ENCODE peak calls at places on chromosomes 4 and X, in four cellular contexts. D is CD8-positive, alpha-beta T cell; A is sigmoid colon; O is right cardiac atrium. G is an unnamed sample. For H3K4me1, the result is how much of the 10 kb centered on the place peaks cover.

GRCh38 chrX:129739591-129739990 is 812 bp downstream of the XPNPEP2 start:
- DNase-seq in A (peak), D (no peak), O (no peak), G (no peak)

GRCh38 chr4:152079543-152080293 is 318.9 kb upstream of the GATB start:
- DNase-seq in A (no peak), O (no peak), D (peak), G (no peak)

GRCh38 chrX:6460893-6461490 is 73.9 kb downstream of the VCX3A start:
- DNase-seq in D (no peak), O (no peak), A (no peak), G (no peak)

GRCh38 chr4:128107766-128108165 is 46.7 kb downstream of the LARP1B start:
- DNase-seq in A (no peak), O (no peak), D (no peak), G (no peak)

GRCh38 chr4:88147799-88148217 is 10.6 kb downstream of the ABCG2 start:
- DNase-seq in D (no peak), A (no peak), O (no peak), G (no peak)

GRCh38 chr4:147950261-147950660 is 218.4 kb downstream of the ARHGAP10 start:
- DNase-seq in D (no peak), A (no peak), O (no peak), G (no peak)

GRCh38 chr4:157271166-157271869 is 50.8 kb downstream of the GRIA2 start:
- DNase-seq in A (no peak), O (no peak), D (no peak), G (no peak)

GRCh38 chr4:102535398-102536082 is 34.4 kb downstream of the NFKB1 start:
- DNase-seq in D (no peak), A (no peak), O (no peak), G (peak)

GRCh38 chr4:185341841-185342240 is 53.9 kb downstream of the LRP2BP start:
- DNase-seq in D (no peak), A (no peak), O (no peak), G (no peak)

GRCh38 chrX:44175455-44175854 is 168.0 kb downstream of the EFHC2 start:
- DNase-seq in O (no peak), A (no peak), D (no peak), G (no peak)

GRCh38 chr4:26325191-26325590 is 4.4 kb downstream of the RBPJ start:
- DNase-seq in A (no peak), D (peak), O (no peak), G (no peak)

GRCh38 chr4:40838742-40839141 is 89.0 kb downstream of the NSUN7 start:
- DNase-seq in A (no peak), O (no peak), D (no peak), G (no peak)

GRCh38 chrX:30570505-30570904 is 7.1 kb downstream of the TASL start:
- DNase-seq in A (no peak), O (no peak), D (no peak), G (no peak)

GRCh38 chrX:110108381-110108796 is 105.5 kb downstream of the TMEM164 start:
- DNase-seq in O (no peak), A (no peak), D (no peak), G (no peak)

GRCh38 chr4:13538427-13538973 is 5.8 kb downstream of the NKX3-2 start:
- DNase-seq in A (peak), D (no peak), O (no peak), G (no peak)

GRCh38 chr4:55675196-55675793 is 39.2 kb upstream of the NMU start:
- DNase-seq in D (no peak), O (no peak), A (no peak), G (no peak)

DNA sequence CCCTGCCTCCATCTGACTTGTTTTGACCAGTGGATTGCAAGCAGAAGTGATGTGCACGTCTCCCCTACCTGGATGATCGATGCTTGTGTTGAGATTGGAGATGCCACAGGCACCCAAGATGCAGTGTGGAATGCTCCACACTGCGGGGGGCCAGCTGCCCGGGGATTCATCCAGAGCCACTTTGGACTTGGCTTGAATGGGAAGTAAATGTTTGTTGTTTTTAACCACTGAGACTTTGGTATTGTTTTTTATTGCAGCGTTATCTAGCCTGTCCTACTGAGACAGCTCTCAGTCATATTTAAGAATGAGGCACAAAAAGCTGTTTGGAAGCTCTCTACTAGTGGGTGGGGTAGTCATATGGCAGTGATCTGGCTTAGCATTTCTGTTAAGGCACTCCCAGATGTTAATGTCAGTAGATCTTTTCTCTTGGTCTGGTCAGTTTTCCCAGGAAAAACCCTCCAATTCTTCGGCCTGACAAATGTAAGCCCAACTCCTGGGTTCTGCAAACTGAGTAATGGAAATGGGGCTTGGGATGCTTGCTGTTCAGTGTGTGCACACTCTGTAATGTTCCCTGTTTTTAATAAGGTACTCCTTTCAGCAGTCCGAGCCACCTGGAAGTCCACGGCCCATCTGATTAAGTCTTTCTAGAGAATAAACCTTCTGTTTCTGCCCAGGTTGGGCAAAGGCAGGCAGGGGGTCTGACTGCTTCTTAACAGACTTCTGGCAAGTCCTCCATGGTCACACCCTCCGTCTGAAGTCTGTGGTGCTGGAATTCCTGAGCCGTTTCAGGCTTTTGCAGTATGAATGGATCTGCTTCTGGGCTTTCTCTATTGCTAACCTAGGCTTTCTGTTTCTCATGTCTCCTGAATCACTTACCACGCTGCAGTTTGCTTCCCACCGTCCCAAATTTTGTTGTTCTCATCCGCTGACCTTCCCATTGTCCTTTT is 74.8 kb downstream of the WWC2 start:
- DNase-seq in O (no peak), A (no peak), D (no peak), G (no peak)
- H3K4me3 ChIP-seq in O (no peak), A (no peak), D (no peak), G (no peak)

GRCh38 chrX:50117477-50117876 is 83.3 kb downstream of the AKAP4 start:
- DNase-seq in O (no peak), D (no peak), A (no peak), G (no peak)

GRCh38 chrX:50115973-50116372 is 84.8 kb downstream of the AKAP4 start:
- DNase-seq in D (no peak), A (no peak), O (no peak), G (no peak)

GRCh38 chrX:50111762-50112161 is 89.0 kb downstream of the AKAP4 start:
- DNase-seq in O (no peak), D (no peak), A (no peak), G (no peak)

GRCh38 chrX:50108264-50108663 is 92.5 kb downstream of the AKAP4 start:
- DNase-seq in A (no peak), D (no peak), O (no peak), G (no peak)

GRCh38 chrX:50114113-50114512 is 86.7 kb downstream of the AKAP4 start:
- DNase-seq in O (no peak), A (no peak), D (no peak), G (no peak)
- H3K4me1 ChIP-seq in O (under half), A (under half), D (under half), G (under half)

DNA sequence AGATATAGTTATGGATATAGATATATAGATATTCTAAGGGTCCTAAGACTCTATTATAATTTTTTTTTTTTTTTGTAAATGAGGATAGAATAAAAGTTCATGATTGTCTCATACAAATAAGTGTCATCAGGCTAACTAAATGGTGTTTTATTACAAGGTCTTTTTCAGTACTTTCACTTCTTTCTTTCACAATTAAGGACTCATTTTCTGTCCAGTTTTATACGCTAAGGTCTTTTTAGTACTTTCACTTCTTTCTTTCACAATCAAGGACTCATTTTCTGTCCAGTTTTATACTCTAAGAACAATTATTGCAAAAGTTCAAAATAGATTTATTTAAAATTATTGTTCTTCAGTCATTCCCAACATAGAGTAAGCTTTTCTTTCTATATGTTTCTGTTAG is 32.7 kb downstream of the RUFY3 start:
- DNase-seq in D (no peak), A (no peak), O (no peak), G (no peak)
- H3K4me3 ChIP-seq in D (no peak), A (no peak), O (no peak), G (no peak)

GRCh38 chr4:87103086-87103485 is 117.3 kb downstream of the KLHL8 start:
- DNase-seq in A (no peak), D (no peak), O (no peak), G (no peak)
- H3K4me1 ChIP-seq in A (under half), D (under half), O (under half), G (under half)

GRCh38 chr4:24203896-24204295 is 314.0 kb upstream of the PPARGC1A start:
- DNase-seq in A (no peak), O (no peak), D (no peak), G (no peak)
- H3K4me3 ChIP-seq in A (no peak), O (no peak), D (no peak), G (no peak)

GRCh38 chrX:153492153-153492454 is 2.7 kb upstream of the BGN start:
- DNase-seq in A (no peak), O (no peak), D (no peak), G (no peak)

GRCh38 chrX:153488231-153488914 is 6.4 kb upstream of the BGN start:
- DNase-seq in O (peak), A (no peak), D (no peak), G (no peak)

GRCh38 chrX:153492543-153492942 is 2.2 kb upstream of the BGN start:
- DNase-seq in O (no peak), A (no peak), D (no peak), G (no peak)

GRCh38 chrX:153491351-153492152 is 3.2 kb upstream of the BGN start:
- DNase-seq in O (no peak), D (no peak), A (no peak), G (no peak)

GRCh38 chrX:153490217-153490616 is 4.6 kb upstream of the BGN start:
- DNase-seq in A (no peak), D (no peak), O (no peak), G (no peak)
- H3K4me1 ChIP-seq in A (under half), D (under half), O (under half), G (under half)

GRCh38 chr4:86973668-86974067 is 38.9 kb downstream of the AFF1 start:
- DNase-seq in D (no peak), O (no peak), A (no peak), G (no peak)
- H3K4me3 ChIP-seq in D (no peak), O (no peak), A (no peak), G (no peak)

DNA sequence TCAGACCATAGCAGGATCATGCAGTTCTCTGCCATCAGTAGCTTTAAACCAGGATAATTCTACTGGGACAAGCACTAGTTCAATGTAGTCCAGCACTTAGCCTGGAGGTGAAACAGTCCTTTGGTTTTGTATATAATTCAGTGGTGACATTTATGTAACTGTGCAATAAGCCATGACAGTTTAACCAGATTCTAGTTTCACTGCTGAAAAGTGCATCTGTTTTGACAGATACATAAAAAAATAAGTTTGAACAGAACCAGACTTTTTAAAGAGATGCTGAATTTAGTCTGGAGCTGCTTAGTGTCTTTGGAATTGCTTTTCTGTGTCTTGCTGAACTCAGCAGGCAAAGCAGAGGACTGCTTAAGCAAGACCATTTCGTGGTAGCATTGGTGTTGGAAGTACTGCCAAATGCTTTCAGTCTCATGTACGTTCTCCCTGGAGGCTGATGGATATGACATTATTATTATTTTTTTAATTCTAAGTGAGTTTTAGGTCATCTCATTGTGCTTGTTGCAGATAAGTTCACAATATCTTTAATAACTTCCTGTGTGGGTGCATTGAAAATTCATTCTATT is 393.5 kb downstream of the MAPK10 start:
- DNase-seq in A (no peak), D (no peak), O (no peak), G (no peak)
- H3K4me1 ChIP-seq in A (under half), D (under half), O (under half), G (under half)

G was measured in keratinocyte.